ENCODE peak calls at places on chromosomes 7 and 10, in six cellular contexts. E is GM23338, S is neural progenitor cell, Q is heart left ventricle, L is brain microvascular endothelial cell, A is small intestine. U is an unnamed sample.

GRCh38 chr7:27560706-27561235 is 101.9 kb downstream of the HIBADH start:
- DNase-seq in E (no peak), A (no peak), Q (no peak), L (peak), S (no peak), U (no peak)

GRCh38 chr10:110360857-110361474 is 56.2 kb upstream of the SMNDC1 start:
- DNase-seq in Q (no peak), S (no peak), A (no peak), L (no peak), E (peak), U (no peak)

GRCh38 chr10:86349474-86349873 is 17.1 kb downstream of the GRID1 start:
- DNase-seq in S (peak), Q (no peak), L (no peak), E (peak), A (no peak), U (no peak)

GRCh38 chr10:123459371-123460224 is 206.6 kb upstream of the GPR26 start:
- DNase-seq in Q (no peak), L (no peak), S (no peak), E (peak), A (no peak), U (no peak)

GRCh38 chr10:96642973-96643372 is 56.2 kb upstream of the TM9SF3 start:
- DNase-seq in Q (peak), E (peak), S (peak), L (peak), A (peak), U (no peak)

GRCh38 chr10:9301148-9301547 is 1246.7 kb downstream of the GATA3 start:
- DNase-seq in S (no peak), E (peak), L (no peak), A (no peak), Q (no peak), U (no peak)

GRCh38 chr7:69624431-69624830 is 26.2 kb downstream of the AUTS2 start:
- DNase-seq in L (no peak), S (no peak), Q (no peak), A (no peak), E (no peak), U (no peak)

GRCh38 chr7:70458195-70458695 is 673.7 kb upstream of the GALNT17 start:
- DNase-seq in L (no peak), S (no peak), Q (peak), E (no peak), A (no peak), U (no peak)

GRCh38 chr7:117250801-117251200 is 72.1 kb downstream of the WNT2 start:
- DNase-seq in Q (no peak), E (no peak), A (no peak), S (no peak), L (no peak), U (no peak)

GRCh38 chr7:87220734-87221215 is 1.2 kb upstream of the TMEM243 start:
- DNase-seq in L (no peak), Q (peak), E (peak), S (peak), A (peak), U (peak)
- H3K27ac ChIP-seq in L (no peak), Q (peak), E (no peak), S (no peak), A (peak), U (no peak)

GRCh38 chr10:29804025-29804852 is 169.5 kb upstream of the SVIL start:
- DNase-seq in A (peak), L (peak), S (no peak), Q (peak), E (no peak), U (no peak)

GRCh38 chr10:29805134-29805691 is 170.4 kb upstream of the SVIL start:
- DNase-seq in S (no peak), E (no peak), A (no peak), Q (no peak), L (no peak), U (no peak)

GRCh38 chr10:29810816-29811215 is 176.0 kb upstream of the SVIL start:
- DNase-seq in E (no peak), L (no peak), S (no peak), Q (no peak), A (no peak), U (no peak)

GRCh38 chr10:29807407-29807806 is 172.6 kb upstream of the SVIL start:
- DNase-seq in A (no peak), L (peak), S (no peak), E (no peak), Q (no peak), U (no peak)

GRCh38 chr10:29806350-29806788 is 171.6 kb upstream of the SVIL start:
- DNase-seq in L (no peak), E (no peak), Q (no peak), A (no peak), S (no peak), U (no peak)
- H3K27ac ChIP-seq in L (no peak), E (no peak), Q (no peak), A (peak), S (no peak), U (no peak)

DNA sequence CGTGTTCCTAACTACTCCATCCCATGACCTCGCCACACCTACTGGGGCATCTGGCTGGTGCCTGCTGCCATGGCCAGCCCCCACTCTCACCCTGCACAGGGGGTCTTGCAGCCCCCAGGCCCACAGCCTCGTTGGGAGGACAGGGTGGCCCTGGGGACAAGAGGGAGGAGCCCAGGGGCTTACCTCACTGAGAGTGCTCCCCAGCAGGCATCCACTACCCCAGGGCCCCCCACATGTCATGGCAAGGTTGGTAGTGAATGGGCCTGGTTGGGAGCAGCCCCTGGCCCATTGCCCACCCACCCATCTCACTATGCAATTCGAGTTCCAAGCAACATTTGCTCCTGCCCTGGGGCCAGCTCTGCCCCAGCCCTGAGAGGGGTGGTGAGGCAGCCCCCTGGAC is 24.0 kb upstream of the AMZ1 start:
- DNase-seq in S (no peak), A (no peak), E (no peak), L (no peak), Q (no peak), U (no peak)
- H3K27ac ChIP-seq in S (no peak), A (no peak), E (no peak), L (no peak), Q (no peak), U (no peak)

DNA sequence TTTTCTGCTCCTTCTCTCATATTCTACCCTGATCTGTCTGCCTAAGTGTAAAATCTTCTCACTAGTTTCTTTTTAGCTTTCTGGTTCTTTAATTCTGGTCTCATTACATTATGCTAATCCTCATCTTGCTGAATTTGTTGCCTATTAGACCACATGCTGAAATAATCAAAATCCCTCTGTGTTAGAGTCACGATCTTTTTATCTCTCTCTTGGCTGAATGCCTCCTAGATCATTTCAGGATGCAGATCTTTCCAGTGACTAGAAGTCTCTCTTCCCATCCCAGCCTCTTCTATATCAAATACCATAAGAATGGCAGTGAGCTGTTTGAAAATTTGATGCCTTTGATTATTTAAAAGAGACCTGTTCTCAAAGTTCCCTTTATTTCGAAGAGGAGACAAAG is 661.9 kb downstream of the SORCS1 start:
- DNase-seq in L (no peak), E (no peak), A (no peak), S (no peak), Q (no peak), U (no peak)
- H3K27ac ChIP-seq in L (no peak), E (no peak), A (no peak), S (no peak), Q (no peak), U (no peak)

DNA sequence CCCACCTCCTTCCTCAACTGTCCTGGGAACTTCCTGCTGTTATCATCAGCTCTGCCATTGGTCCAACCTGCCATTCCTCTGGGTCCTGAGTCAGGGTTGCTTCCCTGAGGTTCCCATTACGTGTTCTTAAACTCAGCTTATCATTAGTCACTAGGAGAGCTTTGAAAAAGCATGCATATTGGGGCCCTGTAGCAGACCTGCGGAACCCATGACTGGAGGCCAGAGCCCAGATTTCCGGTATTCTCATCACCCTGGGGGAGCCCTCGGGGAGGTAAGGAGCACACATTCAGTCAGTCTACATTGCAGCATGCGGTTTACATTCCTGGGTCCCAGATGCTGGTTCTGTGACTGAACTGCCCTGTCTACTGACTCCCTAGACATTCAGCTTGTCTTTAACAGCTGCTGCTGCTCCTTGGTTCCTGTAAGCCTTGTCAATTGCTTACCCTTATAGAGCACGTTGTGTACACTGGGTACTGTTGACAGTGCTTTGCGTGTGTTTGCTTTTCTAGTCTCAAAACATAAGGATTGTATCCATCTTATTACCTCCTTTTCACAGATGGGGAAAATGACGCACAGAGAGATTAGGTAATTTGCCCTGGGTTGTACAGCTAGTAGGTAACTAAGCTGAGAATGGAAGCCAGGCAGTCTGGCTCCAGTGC is 12.8 kb downstream of the CDHR3 start:
- DNase-seq in S (no peak), A (peak), E (no peak), L (no peak), Q (no peak), U (no peak)
- H3K27ac ChIP-seq in S (no peak), A (no peak), E (no peak), L (no peak), Q (no peak), U (no peak)

GRCh38 chr10:3814832-3815209 is 29.8 kb upstream of the KLF6 start:
- DNase-seq in A (no peak), Q (no peak), S (no peak), L (no peak), E (no peak), U (no peak)

GRCh38 chr10:3813267-3813666 is 28.3 kb upstream of the KLF6 start:
- DNase-seq in E (no peak), S (no peak), Q (no peak), A (no peak), L (no peak), U (no peak)

GRCh38 chr10:3813986-3814831 is 29.2 kb upstream of the KLF6 start:
- DNase-seq in A (peak), L (peak), Q (no peak), E (no peak), S (no peak), U (no peak)

GRCh38 chr10:3811331-3811870 is 26.4 kb upstream of the KLF6 start:
- DNase-seq in E (no peak), S (no peak), Q (no peak), L (peak), A (peak), U (no peak)

DNA sequence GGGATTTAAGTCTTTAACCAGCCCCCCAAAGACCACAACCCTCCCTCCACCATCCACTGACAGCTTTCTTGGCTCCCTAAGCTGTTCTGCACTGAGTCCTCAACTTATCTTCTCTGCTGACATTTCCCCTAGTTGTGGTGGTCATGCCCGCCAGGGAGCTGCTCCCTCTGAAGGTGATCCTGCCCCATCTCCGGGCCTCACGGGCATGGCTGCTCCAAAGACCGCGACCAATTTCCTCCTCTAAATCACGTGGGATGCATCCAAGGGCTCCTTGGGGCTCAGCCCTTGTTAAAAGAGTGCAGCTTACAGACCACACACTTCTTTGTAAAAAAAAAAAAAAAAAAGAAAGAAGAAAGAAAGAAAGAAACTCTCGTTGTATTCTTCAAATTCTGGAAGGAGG is 27.1 kb upstream of the KLF6 start:
- DNase-seq in L (no peak), E (no peak), A (no peak), Q (no peak), S (no peak), U (no peak)
- H3K27ac ChIP-seq in L (peak), E (no peak), A (peak), Q (peak), S (no peak), U (no peak)

DNA sequence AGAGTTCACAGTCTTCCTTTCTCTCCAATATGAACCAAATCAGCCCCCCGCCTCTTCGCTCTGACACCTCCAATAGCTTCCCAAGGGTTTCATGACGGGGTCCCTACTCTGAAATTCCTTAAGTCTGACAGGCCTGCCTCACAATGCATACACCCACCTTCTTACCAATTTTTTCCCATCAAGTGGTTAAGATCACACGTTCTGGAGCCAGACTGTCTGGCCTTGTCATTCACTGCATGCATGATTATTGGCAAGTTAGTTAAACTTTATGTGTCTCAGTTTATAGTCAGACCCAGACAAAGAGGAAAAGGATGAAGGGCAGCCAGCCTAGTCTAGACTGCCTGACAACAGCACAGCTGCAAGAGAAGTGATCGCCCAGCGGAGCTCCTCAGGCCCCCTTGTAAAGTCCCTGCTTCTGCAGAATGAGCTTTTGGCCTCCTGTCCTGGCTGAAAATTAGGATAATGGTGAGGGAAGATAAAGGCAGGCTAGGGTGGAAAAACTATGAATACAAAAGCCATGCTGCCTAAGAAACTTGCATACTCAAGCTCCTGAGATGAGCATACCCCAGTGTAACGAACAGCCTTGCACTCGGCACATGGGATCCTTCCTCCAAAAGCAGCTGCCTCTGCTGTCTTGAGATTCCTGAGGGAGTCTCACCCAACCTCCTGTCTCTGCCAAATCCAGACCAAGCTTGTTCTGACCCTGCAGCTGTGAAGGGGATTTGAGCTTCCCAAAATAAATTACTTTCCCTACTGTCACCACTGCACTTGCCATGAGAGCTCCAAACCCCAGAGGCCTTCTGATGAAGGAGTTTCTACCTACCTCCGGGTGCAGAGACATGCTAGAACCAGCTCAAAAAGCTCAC is 26.6 kb upstream of the MRLN start:
- DNase-seq in Q (peak), E (no peak), L (no peak), S (no peak), A (no peak), U (no peak)
- H3K27ac ChIP-seq in Q (no peak), E (no peak), L (no peak), S (no peak), A (no peak), U (no peak)

GRCh38 chr10:73762915-73763314 is 18.7 kb downstream of the SEC24C start:
- DNase-seq in S (no peak), A (no peak), L (peak), E (no peak), Q (no peak), U (no peak)
- H3K27ac ChIP-seq in S (no peak), A (no peak), L (peak), E (no peak), Q (no peak), U (no peak)